ENCODE peak calls at places on chromosomes 1 and 21, in ten cellular contexts. Z, N, O, L, U, S, G, C, B and W are unnamed samples.

GRCh38 chr1:56329970-56330369 is 249.4 kb downstream of the PLPP3 start:
- DNase-seq in Z (no peak), N (peak; percentile 27), O (no peak), L (no peak), U (no peak), S (no peak), G (no peak), C (no peak), B (no peak), W (no peak)

GRCh38 chr1:174965006-174965971 is 34.5 kb upstream of the CACYBP start:
- DNase-seq in Z (no peak), N (no peak), O (peak; percentile 39), L (peak; percentile 32), U (no peak), S (no peak), G (peak; percentile 61), C (no peak), B (no peak), W (peak; percentile 30)

GRCh38 chr1:19307804-19308508 is 4.0 kb downstream of the AKR7A2 start:
- DNase-seq in Z (no peak), N (no peak), O (no peak), L (no peak), U (no peak), S (no peak), G (no peak), C (no peak), B (no peak), W (no peak)

GRCh38 chr21:38821959-38822682 is 16.4 kb downstream of the ETS2 start:
- DNase-seq in Z (no peak), N (no peak), O (no peak), L (no peak), U (no peak), S (no peak), G (no peak), C (no peak), B (no peak), W (no peak)

GRCh38 chr1:244052011-244052727 is 1.1 kb downstream of the ZBTB18 start:
- DNase-seq in Z (no peak), N (no peak), O (no peak), L (no peak), U (no peak), S (no peak), G (no peak), C (no peak), B (no peak), W (peak; percentile 6)

GRCh38 chr1:22415489-22415888 is 36.2 kb upstream of the ZBTB40 start:
- DNase-seq in Z (no peak), N (no peak), O (no peak), L (no peak), U (no peak), S (no peak), G (no peak), C (no peak), B (no peak), W (no peak)

GRCh38 chr1:230891984-230892383 is 23.7 kb upstream of the C1orf198 start:
- DNase-seq in Z (no peak), N (no peak), O (no peak), L (no peak), U (no peak), S (no peak), G (no peak), C (no peak), B (no peak), W (no peak)

GRCh38 chr1:245132771-245133170 is 22.0 kb upstream of the KIF26B start:
- DNase-seq in Z (no peak), N (no peak), O (no peak), L (no peak), U (no peak), S (no peak), G (no peak), C (no peak), B (no peak), W (no peak)

GRCh38 chr1:192609110-192610079 is 26.6 kb upstream of the RGS13 start:
- DNase-seq in Z (no peak), N (no peak), O (peak; percentile 64), L (peak; percentile 60), U (no peak), S (peak; percentile 72), G (peak; percentile 83), C (no peak), B (peak; percentile 25), W (no peak)

GRCh38 chr21:28337319-28337718 is 655.4 kb downstream of the LTN1 start:
- DNase-seq in Z (peak; percentile 60), N (peak; percentile 79), O (no peak), L (no peak), U (no peak), S (no peak), G (no peak), C (no peak), B (no peak), W (peak; percentile 82)

DNA sequence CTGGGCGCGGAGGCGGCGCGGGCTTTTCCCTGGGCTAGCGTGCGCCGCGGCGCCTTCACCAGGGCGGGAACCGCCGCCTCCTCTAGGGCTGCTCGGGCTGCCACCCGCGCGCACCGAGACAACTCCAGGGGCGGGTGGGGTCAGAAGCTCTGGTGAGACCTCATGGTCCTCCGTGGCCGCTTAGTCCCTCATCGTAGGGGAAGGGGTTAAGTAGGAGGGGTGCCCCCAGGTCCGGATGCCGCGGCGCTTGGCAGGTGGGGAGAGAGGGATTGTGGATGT is 559 bp downstream of the SERTAD4 start:
- DNase-seq in Z (peak; percentile 41), N (no peak), O (no peak), L (no peak), U (no peak), S (no peak), G (no peak), C (no peak), B (no peak), W (no peak)
- H3K4me3 ChIP-seq in Z (peak overlapping the region; percentile 54), N (peak overlapping the region; percentile 48), O (peak overlapping the region; percentile 80), L (peak overlapping the region; percentile 61), U (peak overlapping the region; percentile 96), S (peak overlapping the region; percentile 89), G (peak overlapping the region; percentile 97), C (peak overlapping the region; percentile 45), B (peak overlapping the region; percentile 82), W (peak overlapping the region; percentile 69)

GRCh38 chr1:201470581-201470980 is 1.6 kb upstream of the PHLDA3 start:
- DNase-seq in Z (no peak), N (no peak), O (peak; percentile 20), L (no peak), U (no peak), S (no peak), G (no peak), C (no peak), B (no peak), W (no peak)

GRCh38 chr1:201468501-201468843 is 516 bp downstream of the PHLDA3 start:
- DNase-seq in Z (peak; percentile 61), N (no peak), O (peak; percentile 82), L (peak; percentile 44), U (no peak), S (no peak), G (no peak), C (no peak), B (peak; percentile 36), W (no peak)

GRCh38 chr1:201471772-201472171 is 2.8 kb upstream of the PHLDA3 start:
- DNase-seq in Z (no peak), N (peak; percentile 92), O (peak; percentile 71), L (no peak), U (no peak), S (no peak), G (no peak), C (no peak), B (no peak), W (peak; percentile 86)

GRCh38 chr1:201468844-201469644 is at the start of gene PHLDA3:
- DNase-seq in Z (peak; percentile 93), N (peak; percentile 84), O (peak; percentile 97), L (peak; percentile 79), U (peak; percentile 63), S (peak; percentile 94), G (peak; percentile 94), C (no peak), B (peak; percentile 89), W (peak; percentile 83)

DNA sequence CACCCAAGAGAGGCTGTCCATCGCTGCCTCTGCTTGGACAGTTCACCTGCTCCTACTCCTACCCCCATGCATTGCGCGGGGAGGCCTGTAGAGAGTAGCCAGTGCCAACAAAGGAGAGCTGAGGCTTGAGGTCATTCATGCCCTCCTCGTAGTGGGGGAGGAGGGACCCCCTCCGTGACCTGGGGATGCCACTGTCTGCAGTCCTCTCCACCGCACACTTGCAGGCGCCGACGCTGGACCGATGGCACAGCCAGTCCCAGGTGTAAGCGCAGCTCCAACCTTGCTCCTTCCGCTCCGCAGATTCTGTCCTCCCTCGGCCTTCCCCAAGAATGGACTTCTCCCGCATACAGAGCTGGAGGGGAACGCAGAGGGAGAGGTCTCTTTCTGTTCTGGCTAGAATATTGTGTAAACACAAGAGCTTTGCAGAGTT is 672 bp upstream of the PHLDA3 start:
- DNase-seq in Z (no peak), N (no peak), O (peak; percentile 50), L (no peak), U (no peak), S (no peak), G (no peak), C (no peak), B (no peak), W (no peak)
- H3K4me3 ChIP-seq in Z (peak overlapping the region; percentile 56), N (peak overlapping the region; percentile 96), O (no peak overlapping the region), L (peak overlapping the region; percentile 89), U (peak overlapping the region; percentile 97), S (peak overlapping the region; percentile 94), G (no peak overlapping the region), C (peak overlapping the region; percentile 52), B (peak overlapping the region; percentile 85), W (peak overlapping the region; percentile 94)

DNA sequence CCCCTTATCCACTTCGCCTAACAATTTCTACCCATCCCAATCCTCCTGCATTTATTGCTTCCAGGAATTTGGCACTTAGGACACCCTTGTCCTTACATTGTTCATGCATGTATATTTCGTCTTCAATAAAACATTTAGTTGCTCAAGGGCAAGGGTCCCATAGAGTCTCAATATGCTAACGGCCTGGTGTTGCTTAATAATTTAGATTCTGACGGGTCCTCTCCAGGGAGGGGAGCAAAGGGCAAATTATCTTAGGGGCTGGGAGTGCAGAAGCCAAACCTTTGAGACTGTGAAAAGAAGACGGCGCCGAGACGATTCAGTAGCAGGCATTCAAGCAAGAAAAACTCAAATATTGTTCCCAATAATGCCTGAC is 468 bp upstream of the CR1L start:
- DNase-seq in Z (no peak), N (no peak), O (no peak), L (no peak), U (no peak), S (no peak), G (no peak), C (no peak), B (no peak), W (no peak)
- H3K4me3 ChIP-seq in Z (peak overlapping the region; percentile 42), N (peak overlapping the region; percentile 19), O (peak overlapping the region; percentile 66), L (peak overlapping the region; percentile 68), U (no peak overlapping the region), S (peak overlapping the region; percentile 53), G (peak overlapping the region; percentile 38), C (peak overlapping the region; percentile 68), B (peak overlapping the region; percentile 76), W (peak overlapping the region; percentile 62)

DNA sequence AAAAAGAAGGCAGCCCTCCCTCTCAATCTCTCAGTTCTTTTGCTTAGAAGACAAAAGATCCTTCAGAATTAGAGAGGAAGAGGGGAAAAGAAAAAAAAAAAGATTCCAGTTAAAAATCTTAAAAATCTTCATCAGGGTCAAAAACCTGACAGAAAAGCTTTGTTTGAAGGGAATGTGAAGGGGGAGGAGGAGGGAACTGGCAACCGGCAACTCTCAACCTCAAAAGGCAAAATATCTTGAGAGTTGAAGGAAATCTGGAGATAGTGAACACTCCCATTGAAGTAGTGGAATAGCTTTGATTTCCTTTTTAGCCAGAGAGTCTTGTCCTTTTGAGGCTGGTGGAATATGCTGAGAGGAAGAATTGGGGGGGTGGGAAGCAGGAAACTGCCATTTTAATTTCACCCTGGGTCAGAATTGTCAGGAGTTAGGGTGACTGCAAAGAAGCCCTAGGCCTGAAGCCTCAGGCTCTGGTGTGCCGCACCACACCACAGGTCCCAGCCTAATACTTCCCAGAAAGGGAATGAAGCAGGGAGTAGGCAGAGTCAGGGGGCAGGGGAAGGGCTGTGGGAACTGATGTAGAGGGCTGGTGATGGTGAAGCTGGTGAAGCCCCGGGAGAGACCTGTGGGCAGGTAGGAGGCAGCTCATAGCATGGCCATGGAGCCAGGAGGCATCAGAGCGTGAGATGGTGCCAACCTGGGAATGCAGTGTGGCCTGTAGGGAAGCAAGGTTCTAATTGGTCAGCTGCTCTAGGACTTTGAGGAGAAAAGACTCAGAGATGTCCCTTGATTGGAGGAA is 24.6 kb downstream of the KIRREL1 start:
- DNase-seq in Z (no peak), N (no peak), O (no peak), L (no peak), U (no peak), S (no peak), G (no peak), C (no peak), B (no peak), W (no peak)
- H3K4me3 ChIP-seq in Z (no peak overlapping the region), N (no peak overlapping the region), O (no peak overlapping the region), L (no peak overlapping the region), U (no peak overlapping the region), S (no peak overlapping the region), G (no peak overlapping the region), C (no peak overlapping the region), B (no peak overlapping the region), W (no peak overlapping the region)